ENCODE peak calls at places on chromosomes 4 and X, in ten cellular contexts. F is MCF 10A, N is Calu3, T is nephron progenitor cell, H is IMR-90, U is epithelial cell of esophagus, S is fibroblast of the aortic adventitia, A is RWPE1, P is HL-60, Z is left ventricle myocardium inferior. G is an unnamed sample.

GRCh38 chrX:103565752-103566151 is 19.6 kb upstream of the TCEAL4 start:
- DNase-seq in F (peak; percentile 25), N (no peak), T (no peak), H (peak; percentile 52), U (peak; percentile 48), S (peak; percentile 72), A (no peak), P (no peak), Z (no peak), G (no peak)

GRCh38 chr4:162891788-162892707 is 274.6 kb downstream of the NAF1 start:
- DNase-seq in F (no peak), N (no peak), T (no peak), H (no peak), U (no peak), S (no peak), A (no peak), P (no peak), Z (no peak), G (peak; percentile 69)

GRCh38 chr4:53591372-53591892 is at the start of gene LNX1:
- DNase-seq in F (peak; percentile 21), N (peak; percentile 88), T (no peak), H (no peak), U (peak; percentile 83), S (no peak), A (peak; percentile 66), P (no peak), Z (no peak), G (no peak)

GRCh38 chr4:55920571-55920970 is 28.2 kb upstream of the CEP135 start:
- DNase-seq in F (no peak), N (no peak), T (no peak), H (no peak), U (no peak), S (peak; percentile 10), A (no peak), P (no peak), Z (no peak), G (no peak)

GRCh38 chr4:40194602-40195161 is 2.1 kb upstream of the RHOH start:
- DNase-seq in F (no peak), N (no peak), T (no peak), H (peak; percentile 45), U (no peak), S (peak; percentile 14), A (no peak), P (no peak), Z (no peak), G (no peak)

GRCh38 chr4:146522098-146522861 is 540 bp upstream of the SLC10A7 start:
- DNase-seq in F (peak; percentile 85), N (peak; percentile 70), T (peak; percentile 91), H (peak; percentile 80), U (peak; percentile 88), S (peak; percentile 79), A (peak; percentile 84), P (peak; percentile 58), Z (peak; percentile 94), G (peak; percentile 90)

GRCh38 chr4:160213377-160213776 is 1110.5 kb downstream of the RAPGEF2 start:
- DNase-seq in F (no peak), N (no peak), T (no peak), H (no peak), U (no peak), S (no peak), A (no peak), P (no peak), Z (no peak), G (no peak)

GRCh38 chr4:47830263-47831025 is 7.4 kb downstream of the CORIN start:
- DNase-seq in F (no peak), N (no peak), T (no peak), H (peak; percentile 21), U (no peak), S (no peak), A (no peak), P (no peak), Z (no peak), G (no peak)

GRCh38 chr4:74055096-74055495 is 16.6 kb upstream of the CXCL3 start:
- DNase-seq in F (no peak), N (no peak), T (no peak), H (no peak), U (no peak), S (no peak), A (no peak), P (no peak), Z (no peak), G (no peak)

GRCh38 chr4:74055498-74055897 is 17.0 kb upstream of the CXCL3 start:
- DNase-seq in F (no peak), N (no peak), T (no peak), H (no peak), U (no peak), S (no peak), A (no peak), P (no peak), Z (no peak), G (no peak)

GRCh38 chr4:74056858-74057562 is 18.5 kb upstream of the CXCL3 start:
- DNase-seq in F (peak; percentile 70), N (no peak), T (no peak), H (peak; percentile 95), U (peak; percentile 67), S (peak; percentile 95), A (peak; percentile 68), P (peak; percentile 31), Z (no peak), G (no peak)

GRCh38 chr4:74057588-74057987 is 19.1 kb upstream of the CXCL3 start:
- DNase-seq in F (no peak), N (no peak), T (no peak), H (no peak), U (no peak), S (no peak), A (no peak), P (no peak), Z (no peak), G (no peak)

DNA sequence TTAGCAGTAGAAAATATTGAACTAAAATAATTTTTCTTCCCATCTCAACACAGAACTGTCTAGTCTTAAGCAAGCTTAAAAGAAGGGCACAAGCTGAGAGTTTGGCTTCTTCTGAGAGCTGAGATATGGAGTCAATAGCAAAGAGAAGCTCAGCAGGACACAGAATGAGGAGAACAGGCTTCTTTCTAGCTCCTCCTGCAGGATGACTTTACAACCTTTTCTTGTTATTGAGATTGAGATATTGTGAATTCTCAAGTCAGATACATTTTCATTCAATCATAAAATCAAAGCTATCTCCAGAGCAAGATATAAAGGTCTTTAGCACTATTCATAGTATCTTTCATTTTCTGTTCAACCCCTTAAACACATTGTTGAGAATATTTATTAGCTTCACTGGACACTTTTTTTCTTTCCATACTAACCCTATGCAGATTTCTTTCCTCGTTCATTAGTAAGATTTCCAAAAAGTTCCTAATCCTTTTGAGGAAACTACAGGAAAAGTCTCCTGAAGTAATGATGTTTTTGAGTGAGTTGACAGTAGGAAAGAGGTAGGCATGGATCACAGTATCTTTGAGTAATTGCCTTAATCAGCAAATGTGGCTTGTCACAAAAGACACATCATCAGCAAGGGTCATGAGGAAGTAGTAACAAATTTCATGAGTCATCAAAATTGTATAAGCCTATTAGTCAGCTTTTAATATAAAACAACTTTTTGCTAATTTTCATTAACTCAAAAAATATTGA is 17.8 kb upstream of the CXCL3 start:
- DNase-seq in F (no peak), N (no peak), T (no peak), H (peak; percentile 52), U (peak; percentile 66), S (peak; percentile 68), A (peak; percentile 44), P (peak; percentile 72), Z (no peak), G (no peak)
- TF ChIP-seq CTCF in F (no peak), N (no peak), T (no peak), H (peak; percentile 21), U (no peak), S (peak; percentile 29), A (no peak), P (no peak), Z (no peak), G (no peak)

GRCh38 chr4:15007201-15007600 is 4.9 kb downstream of the CPEB2 start:
- DNase-seq in F (no peak), N (no peak), T (no peak), H (no peak), U (no peak), S (no peak), A (no peak), P (no peak), Z (no peak), G (no peak)

GRCh38 chr4:15005474-15006115 is 3.3 kb downstream of the CPEB2 start:
- DNase-seq in F (peak; percentile 1), N (no peak), T (no peak), H (no peak), U (no peak), S (no peak), A (no peak), P (no peak), Z (no peak), G (no peak)

GRCh38 chr4:15004701-15005301 is 2.5 kb downstream of the CPEB2 start:
- DNase-seq in F (peak; percentile 81), N (peak; percentile 58), T (peak; percentile 46), H (peak; percentile 54), U (peak; percentile 78), S (peak; percentile 79), A (peak; percentile 42), P (no peak), Z (peak; percentile 90), G (peak; percentile 52)

GRCh38 chr4:15003891-15004700 is 1.8 kb downstream of the CPEB2 start:
- DNase-seq in F (peak; percentile 30), N (peak; percentile 17), T (peak; percentile 63), H (no peak), U (peak; percentile 42), S (no peak), A (peak; percentile 3), P (no peak), Z (peak; percentile 41), G (peak; percentile 40)

DNA sequence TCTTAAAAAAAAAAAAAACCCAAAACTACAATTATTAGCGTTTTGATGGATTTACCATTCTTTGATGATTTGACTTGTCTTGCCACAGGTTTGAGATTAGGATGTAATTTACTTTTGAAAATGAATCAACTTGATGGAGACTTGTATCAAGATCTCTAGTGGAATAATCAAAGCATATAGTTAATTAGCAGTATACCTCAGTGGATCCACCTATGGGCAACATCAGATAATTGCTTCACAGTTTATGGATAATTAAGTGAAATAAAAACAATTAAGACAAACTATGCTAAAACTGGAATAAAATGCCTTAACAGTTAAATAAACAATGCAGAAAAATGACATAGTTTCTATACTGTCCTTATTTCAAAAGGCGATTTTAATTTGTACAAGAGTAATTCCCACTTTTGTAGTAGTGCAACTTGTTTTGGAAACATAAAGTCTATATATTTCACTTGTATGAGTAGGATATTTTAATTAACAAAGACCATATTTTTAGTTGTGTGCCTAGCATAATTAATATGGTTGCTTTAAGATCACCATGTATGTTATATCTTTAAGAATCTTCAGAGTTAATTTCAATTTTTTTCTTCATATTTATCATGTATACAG is 4.2 kb downstream of the CPEB2 start:
- DNase-seq in F (peak; percentile 39), N (no peak), T (no peak), H (peak; percentile 18), U (peak; percentile 41), S (peak; percentile 33), A (peak; percentile 2), P (no peak), Z (no peak), G (peak; percentile 15)
- TF ChIP-seq CTCF in F (peak; percentile 38), N (peak; percentile 19), T (no peak), H (peak; percentile 42), U (peak; percentile 56), S (peak; percentile 51), A (peak; percentile 76), P (no peak), Z (peak; percentile 55), G (peak; percentile 45)

GRCh38 chr4:114132830-114133229 is 153.4 kb upstream of the ARSJ start:
- DNase-seq in F (no peak), N (no peak), T (no peak), H (no peak), U (peak; percentile 15), S (no peak), A (no peak), P (no peak), Z (no peak), G (no peak)
- TF ChIP-seq CTCF in F (no peak), N (no peak), T (peak; percentile 39), H (peak; percentile 19), U (peak; percentile 34), S (peak; percentile 37), A (no peak), P (no peak), Z (no peak), G (no peak)

GRCh38 chr4:1365271-1366178 is 18.5 kb downstream of the UVSSA start:
- DNase-seq in F (no peak), N (no peak), T (no peak), H (no peak), U (peak; percentile 32), S (no peak), A (no peak), P (no peak), Z (peak; percentile 8), G (no peak)
- TF ChIP-seq CTCF in F (no peak), N (no peak), T (no peak), H (no peak), U (no peak), S (no peak), A (no peak), P (no peak), Z (no peak), G (no peak)